ENCODE peak calls at places on chromosomes 6 and 20, in eight cellular contexts. I is A549, J is IMR-90, T is ovary, C is right lobe of liver, P is suprapubic skin, E is HCT116, Z is spleen. H is an unnamed sample.
A peak's percentile ranks its signal among the peaks of the same experiment; 100 is the strongest.

GRCh38 chr6:42349753-42350573 is 101.8 kb downstream of the TRERF1 start:
- DNase-seq in I (no peak), J (peak; percentile 26), T (no peak), C (no peak), P (peak; percentile 43), E (no peak), Z (no peak), H (no peak)

GRCh38 chr20:1800777-1801176 is 94.4 kb upstream of the SIRPA start:
- DNase-seq in I (peak; percentile 56), J (peak; percentile 56), T (no peak), C (no peak), P (no peak), E (no peak), Z (no peak), H (no peak)

GRCh38 chr6:26336355-26337198 is 28.4 kb upstream of the BTN3A2 start:
- DNase-seq in I (no peak), J (peak; percentile 74), T (no peak), C (no peak), P (no peak), E (no peak), Z (no peak), H (no peak)

GRCh38 chr20:25017257-25017803 is 24.8 kb upstream of the APMAP start:
- DNase-seq in I (no peak), J (no peak), T (no peak), C (peak; percentile 63), P (peak; percentile 79), E (no peak), Z (peak; percentile 54), H (no peak)

GRCh38 chr6:4256969-4257368 is 121.6 kb upstream of the ECI2 start:
- DNase-seq in I (no peak), J (peak; percentile 34), T (no peak), C (no peak), P (no peak), E (no peak), Z (no peak), H (no peak)

GRCh38 chr6:90676516-90676915 is 89.6 kb upstream of the MAP3K7 start:
- DNase-seq in I (no peak), J (no peak), T (no peak), C (no peak), P (no peak), E (no peak), Z (no peak), H (no peak)

GRCh38 chr6:146628350-146628749 is 29.6 kb downstream of the ADGB start:
- DNase-seq in I (no peak), J (no peak), T (no peak), C (no peak), P (no peak), E (no peak), Z (no peak), H (no peak)

GRCh38 chr6:149963212-149963461 is 606 bp upstream of the ULBP1 start:
- DNase-seq in I (peak; percentile 71), J (peak; percentile 40), T (no peak), C (no peak), P (peak; percentile 65), E (peak; percentile 66), Z (no peak), H (no peak)

GRCh38 chr20:49539481-49540231 is 28.3 kb downstream of the PTGIS start:
- DNase-seq in I (no peak), J (no peak), T (no peak), C (no peak), P (no peak), E (no peak), Z (no peak), H (no peak)

GRCh38 chr6:69044534-69044933 is 409.5 kb downstream of the ADGRB3 start:
- DNase-seq in I (no peak), J (peak; percentile 1), T (no peak), C (no peak), P (no peak), E (no peak), Z (no peak), H (no peak)

GRCh38 chr6:163263196-163263595 is 151.3 kb upstream of the QKI start:
- DNase-seq in I (no peak), J (no peak), T (no peak), C (no peak), P (no peak), E (no peak), Z (no peak), H (peak; percentile 30)

GRCh38 chr6:140586426-140587061 is 1212.1 kb upstream of the CITED2 start:
- DNase-seq in I (no peak), J (no peak), T (no peak), C (no peak), P (no peak), E (no peak), Z (no peak), H (no peak)

GRCh38 chr20:43293068-43293786 is 103.5 kb upstream of the PTPRT start:
- DNase-seq in I (no peak), J (no peak), T (no peak), C (no peak), P (no peak), E (no peak), Z (no peak), H (no peak)

GRCh38 chr6:152121910-152122309 is 314.4 kb downstream of the ESR1 start:
- DNase-seq in I (no peak), J (no peak), T (no peak), C (no peak), P (no peak), E (no peak), Z (no peak), H (no peak)

DNA sequence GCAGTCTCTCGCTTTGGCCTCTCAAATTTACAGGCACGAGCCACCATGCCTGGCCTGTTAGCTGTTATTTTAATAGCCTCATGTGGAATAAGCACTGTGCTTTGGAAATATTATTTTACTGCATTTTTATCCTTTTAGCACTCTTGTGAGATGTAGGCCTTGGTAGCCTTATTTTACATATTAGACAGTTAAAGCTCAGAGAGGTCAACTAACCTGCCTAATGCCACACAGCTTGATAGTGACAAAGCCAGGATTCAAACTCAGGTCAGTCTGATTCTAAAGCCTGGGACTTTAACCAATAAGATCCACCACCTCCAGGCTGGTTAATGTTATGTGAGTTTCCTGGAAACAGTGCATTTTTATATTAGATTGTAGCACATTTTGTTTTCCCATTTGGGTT is 9.5 kb downstream of the TNFAIP3 start:
- DNase-seq in I (no peak), J (no peak), T (no peak), C (no peak), P (no peak), E (no peak), Z (no peak), H (no peak)
- H3K4me1 ChIP-seq in I (peaks cover 21% of the 10 kb centered on the region), J (peaks cover 6% of the 10 kb centered on the region), T (peaks cover 8% of the 10 kb centered on the region), C (peaks cover 27% of the 10 kb centered on the region), P (peaks cover 53% of the 10 kb centered on the region), E (no peaks in the 10 kb centered on the region), Z (peaks cover 100% of the 10 kb centered on the region), H (peaks cover 38% of the 10 kb centered on the region)

GRCh38 chr6:63509652-63510352 is 62.5 kb upstream of the LOC128125822 start:
- DNase-seq in I (peak; percentile 85), J (peak; percentile 35), T (peak; percentile 80), C (peak; percentile 93), P (no peak), E (no peak), Z (no peak), H (no peak)

GRCh38 chr6:63510786-63511185 is 61.5 kb upstream of the LOC128125822 start:
- DNase-seq in I (no peak), J (no peak), T (no peak), C (no peak), P (no peak), E (no peak), Z (no peak), H (no peak)

GRCh38 chr6:63510353-63510686 is 62.0 kb upstream of the LOC128125822 start:
- DNase-seq in I (no peak), J (no peak), T (no peak), C (no peak), P (no peak), E (no peak), Z (no peak), H (no peak)

GRCh38 chr6:63516186-63516944 is 55.9 kb upstream of the LOC128125822 start:
- DNase-seq in I (peak; percentile 86), J (no peak), T (no peak), C (no peak), P (no peak), E (peak; percentile 83), Z (no peak), H (no peak)

GRCh38 chr6:63514488-63515173 is 57.6 kb upstream of the LOC128125822 start:
- DNase-seq in I (peak; percentile 84), J (no peak), T (no peak), C (no peak), P (no peak), E (no peak), Z (no peak), H (no peak)
- TF ChIP-seq POLR2A in I (no peak), J (no peak), T (no peak), C (no peak), P (no peak), E (no peak), Z (no peak), H (no peak)

GRCh38 chr20:5757949-5758348 is 7.7 kb downstream of the SHLD1 start:
- DNase-seq in I (no peak), J (no peak), T (no peak), C (no peak), P (no peak), E (no peak), Z (no peak), H (no peak)
- H3K27ac ChIP-seq in I (no peak overlapping the region), J (no peak overlapping the region), T (no peak overlapping the region), C (no peak overlapping the region), P (no peak overlapping the region), E (no peak overlapping the region), Z (no peak overlapping the region), H (no peak overlapping the region)

GRCh38 chr6:45965007-45965406 is 50.7 kb downstream of the CLIC5 start:
- DNase-seq in I (no peak), J (no peak), T (no peak), C (no peak), P (no peak), E (no peak), Z (no peak), H (no peak)

GRCh38 chr6:45967363-45967762 is 48.3 kb downstream of the CLIC5 start:
- DNase-seq in I (no peak), J (no peak), T (no peak), C (no peak), P (no peak), E (no peak), Z (no peak), H (no peak)

GRCh38 chr6:45965787-45966186 is 49.9 kb downstream of the CLIC5 start:
- DNase-seq in I (no peak), J (peak; percentile 22), T (no peak), C (no peak), P (no peak), E (no peak), Z (no peak), H (no peak)

GRCh38 chr6:45966340-45966739 is 49.3 kb downstream of the CLIC5 start:
- DNase-seq in I (no peak), J (no peak), T (no peak), C (no peak), P (no peak), E (no peak), Z (no peak), H (no peak)

GRCh38 chr6:45966797-45967196 is 48.9 kb downstream of the CLIC5 start:
- DNase-seq in I (no peak), J (no peak), T (no peak), C (no peak), P (no peak), E (no peak), Z (no peak), H (no peak)
- H3K4me1 ChIP-seq in I (no peaks in the 10 kb centered on the region), J (no peaks in the 10 kb centered on the region), T (peaks cover 2% of the 10 kb centered on the region), C (no peaks in the 10 kb centered on the region), P (no peaks in the 10 kb centered on the region), E (no peaks in the 10 kb centered on the region), Z (peaks cover 17% of the 10 kb centered on the region), H (no peaks in the 10 kb centered on the region)

GRCh38 chr6:36423101-36423824 is 19.4 kb downstream of the PXT1 start:
- DNase-seq in I (peak; percentile 97), J (peak; percentile 97), T (peak; percentile 97), C (peak; percentile 99), P (peak; percentile 98), E (peak; percentile 95), Z (peak; percentile 99), H (peak; percentile 99)
- TF ChIP-seq POLR2A in I (peak; percentile 65), J (peak; percentile 30), T (peak; percentile 54), C (peak; percentile 57), P (no peak), E (peak; percentile 63), Z (no peak), H (peak; percentile 34)